ENCODE peak calls at places on chromosomes 12 and 14, in eight cellular contexts. U, C, N, E, W, G, S and M are unnamed samples. For H3K4me1, the result is how much of the 10 kb centered on the place peaks cover.

GRCh38 chr12:95102916-95103671 is 29.7 kb upstream of the NR2C1 start:
- DNase-seq in C (no peak), U (peak), S (peak), N (no peak), G (no peak), W (peak), E (no peak), M (no peak)

GRCh38 chr14:94423465-94424056 is 29.0 kb downstream of the SERPINA11 start:
- DNase-seq in U (peak), G (peak), E (peak), S (no peak), N (peak), C (peak), W (peak), M (peak)

GRCh38 chr12:124737772-124738635 is 125.7 kb downstream of the SCARB1 start:
- DNase-seq in S (no peak), G (no peak), W (no peak), N (no peak), E (no peak), C (no peak), U (no peak), M (no peak)

GRCh38 chr12:20370001-20370381 is 1.7 kb downstream of the PDE3A start:
- DNase-seq in N (peak), G (no peak), W (peak), U (peak), E (peak), C (no peak), S (no peak), M (peak)

GRCh38 chr12:72276212-72276865 is 4.2 kb downstream of the TRHDE start:
- DNase-seq in G (no peak), W (no peak), C (no peak), U (no peak), N (no peak), E (no peak), S (no peak), M (no peak)

GRCh38 chr12:39671898-39672875 is 52.6 kb upstream of the ABCD2 start:
- DNase-seq in U (no peak), C (no peak), N (no peak), G (no peak), W (no peak), E (no peak), S (no peak), M (no peak)

GRCh38 chr12:72677187-72677586 is 405.0 kb downstream of the TRHDE start:
- DNase-seq in U (no peak), G (no peak), N (no peak), C (no peak), E (no peak), S (no peak), W (no peak), M (no peak)

GRCh38 chr14:89125216-89125615 is 291.8 kb downstream of the FOXN3 start:
- DNase-seq in S (no peak), W (no peak), E (no peak), C (no peak), N (no peak), U (no peak), G (no peak), M (no peak)

GRCh38 chr14:47155395-47155794 is 503.8 kb upstream of the RPL10L start:
- DNase-seq in G (no peak), N (no peak), W (no peak), U (no peak), C (no peak), S (peak), E (peak), M (no peak)

GRCh38 chr14:81303258-81303935 is 82.6 kb upstream of the GTF2A1 start:
- DNase-seq in G (peak), C (peak), N (peak), S (no peak), E (peak), U (peak), W (peak), M (peak)

GRCh38 chr14:94906991-94907587 is 137.2 kb upstream of the GSC start:
- DNase-seq in W (no peak), N (no peak), U (no peak), C (no peak), S (peak), G (no peak), E (no peak), M (no peak)

GRCh38 chr12:64450711-64451486 is 1.0 kb upstream of the TBK1 start:
- DNase-seq in S (no peak), G (no peak), U (no peak), E (no peak), C (no peak), W (peak), N (no peak), M (no peak)

GRCh38 chr14:67574806-67575205 is 25.3 kb downstream of the PIGH start:
- DNase-seq in U (no peak), N (no peak), C (no peak), W (no peak), G (no peak), E (no peak), S (peak), M (peak)

GRCh38 chr12:117202033-117202432 is 11.8 kb upstream of the FBXO21 start:
- DNase-seq in G (no peak), N (no peak), C (no peak), W (no peak), S (no peak), E (no peak), U (no peak), M (no peak)

GRCh38 chr12:75389061-75389460 is 1.8 kb upstream of the GLIPR1L2 start:
- DNase-seq in E (no peak), C (no peak), G (no peak), W (no peak), N (no peak), S (no peak), U (peak), M (no peak)

GRCh38 chr12:30701056-30701455 is 5.4 kb upstream of the IPO8 start:
- DNase-seq in S (no peak), W (no peak), E (no peak), C (no peak), G (no peak), U (no peak), N (no peak), M (no peak)

GRCh38 chr12:111033281-111034147 is 113.1 kb upstream of the MYL2 start:
- DNase-seq in G (no peak), N (no peak), E (no peak), S (peak), W (no peak), C (no peak), U (no peak), M (no peak)

GRCh38 chr12:32149489-32149888 is 42.8 kb downstream of the BICD1 start:
- DNase-seq in G (no peak), E (no peak), S (no peak), U (no peak), C (no peak), W (no peak), N (no peak), M (no peak)

GRCh38 chr14:31037709-31038221 is 11.6 kb upstream of the STRN3 start:
- DNase-seq in C (no peak), W (no peak), U (no peak), N (no peak), E (no peak), G (no peak), S (no peak), M (no peak)

GRCh38 chr12:121837680-121838079 is 21.0 kb downstream of the HPD start:
- DNase-seq in G (no peak), C (no peak), N (no peak), U (no peak), W (no peak), E (no peak), S (no peak), M (no peak)

GRCh38 chr12:128818065-128819022 is 5.4 kb downstream of the SLC15A4 start:
- DNase-seq in C (no peak), S (no peak), G (peak), N (no peak), U (peak), W (no peak), E (no peak), M (no peak)

GRCh38 chr14:90061849-90062794 is at the start of gene KCNK13:
- DNase-seq in W (peak), E (peak), S (peak), U (peak), G (no peak), C (peak), N (no peak), M (no peak)

GRCh38 chr14:64549805-64550538 is at the start of gene PPP1R36:
- DNase-seq in C (peak), W (peak), S (no peak), E (peak), U (no peak), G (peak), N (no peak), M (peak)

GRCh38 chr12:117583677-117584076 is 222.3 kb upstream of the NOS1 start:
- DNase-seq in W (no peak), N (no peak), C (no peak), G (no peak), S (no peak), U (no peak), E (no peak), M (peak)

GRCh38 chr14:54737132-54737711 is 165.4 kb downstream of the GCH1 start:
- DNase-seq in G (no peak), N (no peak), U (no peak), S (no peak), W (no peak), C (no peak), E (no peak), M (no peak)

GRCh38 chr12:94435511-94435927 is 24.1 kb downstream of the CEP83 start:
- DNase-seq in W (no peak), G (no peak), E (no peak), C (no peak), S (no peak), U (no peak), N (no peak), M (no peak)

GRCh38 chr14:28902930-28903329 is 136.3 kb downstream of the FOXG1 start:
- DNase-seq in N (no peak), U (no peak), E (no peak), C (no peak), W (no peak), G (no peak), S (no peak), M (no peak)

GRCh38 chr14:64303471-64303917 is 9.3 kb upstream of the ESR2 start:
- DNase-seq in N (no peak), G (no peak), U (peak), S (no peak), E (no peak), C (no peak), W (no peak), M (no peak)

GRCh38 chr14:28361486-28361885 is 405.1 kb upstream of the FOXG1 start:
- DNase-seq in E (no peak), S (no peak), U (peak), N (no peak), G (no peak), C (no peak), W (no peak), M (no peak)

DNA sequence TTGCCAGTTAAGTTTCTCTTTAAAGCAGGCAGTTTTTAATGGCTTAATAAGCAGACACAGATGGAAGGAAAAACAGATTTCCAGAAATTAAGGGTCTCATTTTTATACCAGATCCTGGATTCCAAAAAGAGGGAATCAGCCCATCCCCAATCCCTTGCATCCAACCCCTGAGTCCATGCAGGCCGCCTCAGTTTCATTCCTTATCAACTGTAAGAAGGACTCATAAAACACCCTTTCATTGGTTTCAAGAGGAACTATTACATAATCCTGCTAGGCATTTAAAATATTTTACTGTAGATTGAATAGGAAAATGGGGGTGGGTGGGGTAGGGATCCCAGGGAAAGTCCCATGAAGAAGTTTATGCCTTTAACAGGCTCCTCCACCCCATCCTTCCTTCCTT is 9.4 kb downstream of the CCDC184 start:
- DNase-seq in S (no peak), G (no peak), N (no peak), E (no peak), C (no peak), U (no peak), W (no peak), M (no peak)
- H3K4me1 ChIP-seq in S (under half), G (under half), N (under half), E (under half), C (under half), U (under half), W (under half), M (under half)

GRCh38 chr12:47517122-47517521 is 188.7 kb downstream of the RPAP3 start:
- DNase-seq in U (no peak), S (no peak), C (no peak), E (no peak), G (no peak), W (no peak), N (no peak), M (no peak)

DNA sequence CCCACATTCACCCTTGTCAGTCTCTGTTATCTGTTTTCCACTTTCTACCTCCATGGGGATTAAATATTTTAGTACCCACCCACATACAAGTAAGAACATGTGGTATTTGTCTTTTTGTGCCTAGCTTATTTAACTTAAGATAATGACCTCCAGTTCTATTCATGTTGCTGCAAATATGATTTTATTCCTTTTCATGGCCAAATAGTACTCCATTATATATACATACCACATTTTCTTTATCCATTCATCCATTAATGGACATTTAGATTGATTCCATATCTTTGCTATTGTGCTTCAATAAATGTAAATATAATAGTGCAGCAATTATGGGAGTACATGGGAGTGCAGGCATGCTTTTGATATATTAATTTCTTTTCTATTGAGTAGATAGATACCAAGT is 185.8 kb downstream of the RPAP3 start:
- DNase-seq in W (no peak), E (no peak), G (no peak), N (no peak), U (no peak), S (no peak), C (no peak), M (no peak)
- TF ChIP-seq CTCF in W (no peak), E (no peak), G (no peak), N (no peak), U (no peak), S (no peak), C (no peak), M (no peak)

GRCh38 chr14:69665596-69665995 is 54.2 kb downstream of the SUSD6 start:
- DNase-seq in N (no peak), G (no peak), C (no peak), S (no peak), U (no peak), W (no peak), E (no peak), M (no peak)
- H3K4me1 ChIP-seq in N (half or more), G (half or more), C (under half), S (under half), U (half or more), W (under half), E (half or more), M (half or more)

GRCh38 chr14:60328588-60328987 is 79.6 kb downstream of the PPM1A start:
- DNase-seq in C (no peak), U (no peak), G (no peak), S (no peak), E (no peak), N (no peak), W (no peak), M (no peak)
- TF ChIP-seq CTCF in C (no peak), U (no peak), G (no peak), S (no peak), E (no peak), N (no peak), W (no peak), M (no peak)

GRCh38 chr14:74907744-74908143 is 15.3 kb downstream of the RPS6KL1 start:
- DNase-seq in N (no peak), G (no peak), W (no peak), E (no peak), C (no peak), U (no peak), S (no peak), M (no peak)

GRCh38 chr14:74909501-74909900 is 13.6 kb downstream of the RPS6KL1 start:
- DNase-seq in S (no peak), U (no peak), G (no peak), E (no peak), N (no peak), W (no peak), C (no peak), M (no peak)

GRCh38 chr14:74909911-74910310 is 13.1 kb downstream of the RPS6KL1 start:
- DNase-seq in G (no peak), N (no peak), S (no peak), W (no peak), C (no peak), U (no peak), E (no peak), M (no peak)

GRCh38 chr14:74910556-74910955 is 12.5 kb downstream of the RPS6KL1 start:
- DNase-seq in E (no peak), G (no peak), C (no peak), W (peak), S (no peak), N (no peak), U (no peak), M (no peak)

GRCh38 chr14:74908861-74909341 is 14.2 kb downstream of the RPS6KL1 start:
- DNase-seq in G (no peak), E (no peak), N (no peak), W (no peak), S (no peak), U (no peak), C (no peak), M (no peak)
- H3K4me1 ChIP-seq in G (under half), E (under half), N (under half), W (under half), S (under half), U (under half), C (under half), M (under half)

GRCh38 chr12:96457191-96457930 is 32.0 kb upstream of the CFAP54 start:
- DNase-seq in U (no peak), C (no peak), S (peak), G (no peak), E (no peak), W (no peak), N (no peak), M (no peak)
- TF ChIP-seq CTCF in U (no peak), C (no peak), S (no peak), G (no peak), E (no peak), W (no peak), N (no peak), M (no peak)

GRCh38 chr14:104384776-104385071 is 194.8 kb upstream of the C14orf180 start:
- DNase-seq in U (no peak), G (no peak), E (peak), C (no peak), N (no peak), S (peak), W (no peak), M (peak)
- H3K4me1 ChIP-seq in U (under half), G (under half), E (under half), C (under half), N (under half), S (under half), W (under half), M (under half)